ENCODE peak calls at places on chromosome 3, in seven cellular contexts. Z is HEK293T; W is H4; P is ovary; G is psoas muscle; X is NCI-H1105; O is activated CD4-positive, alpha-beta T cell treated with anti-CD3 and anti-CD28 coated beads for 4 hours. K is an unnamed sample.

GRCh38 chr3:172151610-172152293 is 112.4 kb downstream of the FNDC3B start:
- DNase-seq in Z (no peak), W (no peak), P (no peak), G (no peak), X (no peak), O (no peak), K (no peak)

GRCh38 chr3:12182687-12183441 is 24.2 kb upstream of the TIMP4 start:
- DNase-seq in Z (no peak), W (no peak), P (no peak), G (no peak), X (no peak), O (no peak), K (no peak)

GRCh38 chr3:116770815-116771450 is 61.4 kb downstream of the TUSC7 start:
- DNase-seq in Z (peak; percentile 30), W (peak; percentile 51), P (peak; percentile 16), G (peak; percentile 18), X (peak; percentile 84), O (no peak), K (no peak)

GRCh38 chr3:38283810-38284775 is 2.0 kb downstream of the SLC22A14 start:
- DNase-seq in Z (no peak), W (no peak), P (no peak), G (no peak), X (no peak), O (no peak), K (no peak)

GRCh38 chr3:193744822-193745684 is 152.0 kb downstream of the OPA1 start:
- DNase-seq in Z (no peak), W (no peak), P (no peak), G (no peak), X (no peak), O (no peak), K (no peak)

GRCh38 chr3:185655426-185656320 is 69.6 kb downstream of the SENP2 start:
- DNase-seq in Z (no peak), W (no peak), P (peak; percentile 50), G (no peak), X (no peak), O (no peak), K (no peak)

GRCh38 chr3:52351762-52352055 is 35.6 kb downstream of the DNAH1 start:
- DNase-seq in Z (no peak), W (no peak), P (no peak), G (no peak), X (no peak), O (no peak), K (no peak)

GRCh38 chr3:111331912-111332311 is 210.1 kb upstream of the CD96 start:
- DNase-seq in Z (no peak), W (no peak), P (no peak), G (no peak), X (no peak), O (no peak), K (no peak)

GRCh38 chr3:34002569-34003100 is 204.2 kb downstream of the PDCD6IP start:
- DNase-seq in Z (no peak), W (no peak), P (no peak), G (no peak), X (no peak), O (no peak), K (no peak)

GRCh38 chr3:43162573-43163084 is 56.8 kb upstream of the POMGNT2 start:
- DNase-seq in Z (no peak), W (no peak), P (no peak), G (no peak), X (no peak), O (peak; percentile 44), K (peak; percentile 76)

GRCh38 chr3:127792664-127793292 is 29.5 kb downstream of the MGLL start:
- DNase-seq in Z (no peak), W (peak; percentile 82), P (peak; percentile 36), G (peak; percentile 81), X (peak; percentile 12), O (no peak), K (peak; percentile 2)

GRCh38 chr3:184366619-184367321 is 5.3 kb downstream of the POLR2H start:
- DNase-seq in Z (no peak), W (no peak), P (no peak), G (no peak), X (no peak), O (no peak), K (no peak)

GRCh38 chr3:10463191-10464067 is 42.0 kb downstream of the ATP2B2 start:
- DNase-seq in Z (no peak), W (no peak), P (no peak), G (no peak), X (no peak), O (no peak), K (no peak)

K was measured in activated effector memory CD4-positive, alpha-beta T cell treated with anti-CD3 and anti-CD28 coated beads, Interleukin-2, amount 50 U/mL, for 16 hours.